ENCODE peak calls at places on chromosomes 4 and X, in six cellular contexts. One of them, this sample, is unnamed.

GRCh38 chr4:165207431-165208321 is at the start of gene KLHL2:
- DNase-seq in HepG2: peak
- DNase-seq in GM23338: peak
- DNase-seq in H1: peak
- DNase-seq in K562: peak
- DNase-seq in GM12878: no peak
- DNase-seq in this sample: peak

GRCh38 chrX:96715412-96715940 is 30.8 kb downstream of the DIAPH2 start:
- DNase-seq in HepG2: no peak
- DNase-seq in GM23338: no peak
- DNase-seq in H1: no peak
- DNase-seq in K562: no peak
- DNase-seq in GM12878: no peak
- DNase-seq in this sample: no peak

GRCh38 chrX:109393859-109394258 is 88.0 kb downstream of the GUCY2F start:
- DNase-seq in HepG2: no peak
- DNase-seq in GM23338: peak
- DNase-seq in H1: no peak
- DNase-seq in K562: peak
- DNase-seq in GM12878: no peak
- DNase-seq in this sample: peak

GRCh38 chrX:53316860-53317237 is 35.5 kb upstream of the IQSEC2 start:
- DNase-seq in HepG2: no peak
- DNase-seq in GM23338: no peak
- DNase-seq in H1: no peak
- DNase-seq in K562: no peak
- DNase-seq in GM12878: no peak
- DNase-seq in this sample: no peak

GRCh38 chr4:3375688-3376087 is 66.1 kb upstream of the HGFAC start:
- DNase-seq in HepG2: no peak
- DNase-seq in GM23338: no peak
- DNase-seq in H1: no peak
- DNase-seq in K562: no peak
- DNase-seq in GM12878: no peak
- DNase-seq in this sample: no peak

GRCh38 chr4:82900016-82900334 is 560 bp upstream of the THAP9 start:
- DNase-seq in HepG2: no peak
- DNase-seq in GM23338: peak
- DNase-seq in H1: no peak
- DNase-seq in K562: peak
- DNase-seq in GM12878: peak
- DNase-seq in this sample: no peak

GRCh38 chr4:146495277-146495676 is 26.5 kb downstream of the SLC10A7 start:
- DNase-seq in HepG2: peak
- DNase-seq in GM23338: no peak
- DNase-seq in H1: no peak
- DNase-seq in K562: no peak
- DNase-seq in GM12878: no peak
- DNase-seq in this sample: no peak

GRCh38 chr4:83075696-83076095 is 38.8 kb downstream of the PLAC8 start:
- DNase-seq in HepG2: no peak
- DNase-seq in GM23338: no peak
- DNase-seq in H1: no peak
- DNase-seq in K562: no peak
- DNase-seq in GM12878: no peak
- DNase-seq in this sample: no peak

GRCh38 chr4:5881340-5881739 is 11.5 kb downstream of the CRMP1 start:
- DNase-seq in HepG2: no peak
- DNase-seq in GM23338: peak
- DNase-seq in H1: no peak
- DNase-seq in K562: no peak
- DNase-seq in GM12878: no peak
- DNase-seq in this sample: no peak

GRCh38 chr4:84578540-84579409 is 4.2 kb upstream of the CDS1 start:
- DNase-seq in HepG2: peak
- DNase-seq in GM23338: peak
- DNase-seq in H1: no peak
- DNase-seq in K562: peak
- DNase-seq in GM12878: no peak
- DNase-seq in this sample: peak

GRCh38 chr4:144674711-144675110 is 28.8 kb downstream of the HHIP start:
- DNase-seq in HepG2: no peak
- DNase-seq in GM23338: peak
- DNase-seq in H1: no peak
- DNase-seq in K562: no peak
- DNase-seq in GM12878: no peak
- DNase-seq in this sample: no peak

GRCh38 chrX:44474410-44474809 is 68.2 kb downstream of the FUNDC1 start:
- DNase-seq in HepG2: no peak
- DNase-seq in GM23338: no peak
- DNase-seq in H1: no peak
- DNase-seq in K562: no peak
- DNase-seq in GM12878: no peak
- DNase-seq in this sample: no peak

GRCh38 chr4:128825226-128825625 is 15.7 kb downstream of the JADE1 start:
- DNase-seq in HepG2: no peak
- DNase-seq in GM23338: peak
- DNase-seq in H1: no peak
- DNase-seq in K562: peak
- DNase-seq in GM12878: no peak
- DNase-seq in this sample: no peak

GRCh38 chrX:134669378-134670098 is 11.3 kb upstream of the PLAC1 start:
- DNase-seq in HepG2: no peak
- DNase-seq in GM23338: no peak
- DNase-seq in H1: no peak
- DNase-seq in K562: no peak
- DNase-seq in GM12878: no peak
- DNase-seq in this sample: no peak

GRCh38 chr4:44145868-44146267 is 302.7 kb downstream of the KCTD8 start:
- DNase-seq in HepG2: no peak
- DNase-seq in GM23338: no peak
- DNase-seq in H1: no peak
- DNase-seq in K562: no peak
- DNase-seq in GM12878: no peak
- DNase-seq in this sample: no peak

GRCh38 chrX:82816572-82816971 is 691.5 kb upstream of the POU3F4 start:
- DNase-seq in HepG2: no peak
- DNase-seq in GM23338: no peak
- DNase-seq in H1: no peak
- DNase-seq in K562: no peak
- DNase-seq in GM12878: no peak
- DNase-seq in this sample: no peak

GRCh38 chrX:2284601-2285000 is 216.2 kb downstream of the DHRSX start:
- DNase-seq in HepG2: no peak
- DNase-seq in GM23338: no peak
- DNase-seq in H1: no peak
- DNase-seq in K562: no peak
- DNase-seq in GM12878: no peak
- DNase-seq in this sample: no peak

GRCh38 chr4:7777871-7778523 is 161.7 kb downstream of the AFAP1 start:
- DNase-seq in HepG2: no peak
- DNase-seq in GM23338: no peak
- DNase-seq in H1: no peak
- DNase-seq in K562: no peak
- DNase-seq in GM12878: no peak
- DNase-seq in this sample: no peak

GRCh38 chr4:24928708-24929107 is 15.9 kb upstream of the CCDC149 start:
- DNase-seq in HepG2: no peak
- DNase-seq in GM23338: no peak
- DNase-seq in H1: no peak
- DNase-seq in K562: no peak
- DNase-seq in GM12878: no peak
- DNase-seq in this sample: no peak

GRCh38 chr4:86442881-86443280 is 83.0 kb upstream of the MAPK10 start:
- DNase-seq in HepG2: no peak
- DNase-seq in GM23338: no peak
- DNase-seq in H1: no peak
- DNase-seq in K562: no peak
- DNase-seq in GM12878: no peak
- DNase-seq in this sample: no peak

GRCh38 chr4:3401436-3402171 is 40.2 kb upstream of the HGFAC start:
- DNase-seq in HepG2: no peak
- DNase-seq in GM23338: no peak
- DNase-seq in H1: no peak
- DNase-seq in K562: no peak
- DNase-seq in GM12878: no peak
- DNase-seq in this sample: no peak

DNA sequence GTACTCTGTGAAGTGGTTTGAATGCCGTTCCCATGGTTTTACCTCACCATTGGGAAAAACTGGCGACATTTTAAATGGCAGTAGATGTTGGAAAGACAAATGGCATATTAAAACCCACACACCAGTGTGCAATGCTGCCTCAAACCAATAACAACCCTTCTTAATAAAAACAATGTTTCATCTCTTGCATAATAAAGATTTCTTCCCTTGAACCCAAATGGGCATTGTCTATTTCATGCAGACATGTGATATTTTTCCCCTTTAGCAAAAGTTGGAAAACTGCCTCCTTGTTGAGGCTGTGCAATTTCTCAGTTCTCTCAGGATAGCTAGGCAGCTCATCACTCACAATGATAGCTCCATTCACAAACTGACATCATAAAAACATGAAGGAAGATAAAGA is 33.7 kb downstream of the GABRB1 start:
- DNase-seq in HepG2: no peak
- DNase-seq in GM23338: no peak
- DNase-seq in H1: no peak
- DNase-seq in K562: no peak
- DNase-seq in GM12878: no peak
- DNase-seq in this sample: no peak
- TF ChIP-seq CREB1 in HepG2: no peak
- TF ChIP-seq CREB1 in GM23338: no peak
- TF ChIP-seq CREB1 in H1: no peak
- TF ChIP-seq CREB1 in K562: no peak
- TF ChIP-seq CREB1 in GM12878: no peak
- TF ChIP-seq CREB1 in this sample: no peak

GRCh38 chrX:30504309-30504708 is 73.3 kb downstream of the TASL start:
- DNase-seq in HepG2: peak
- DNase-seq in GM23338: peak
- DNase-seq in H1: no peak
- DNase-seq in K562: peak
- DNase-seq in GM12878: peak
- DNase-seq in this sample: no peak
- TF ChIP-seq CREB1 in HepG2: no peak
- TF ChIP-seq CREB1 in GM23338: no peak
- TF ChIP-seq CREB1 in H1: no peak
- TF ChIP-seq CREB1 in K562: no peak
- TF ChIP-seq CREB1 in GM12878: no peak
- TF ChIP-seq CREB1 in this sample: no peak

GRCh38 chr4:28686618-28687017 is 1826.0 kb downstream of the STIM2 start:
- DNase-seq in HepG2: peak
- DNase-seq in GM23338: peak
- DNase-seq in H1: peak
- DNase-seq in K562: peak
- DNase-seq in GM12878: no peak
- DNase-seq in this sample: peak
- TF ChIP-seq CREB1 in HepG2: no peak
- TF ChIP-seq CREB1 in GM23338: no peak
- TF ChIP-seq CREB1 in H1: no peak
- TF ChIP-seq CREB1 in K562: no peak
- TF ChIP-seq CREB1 in GM12878: no peak
- TF ChIP-seq CREB1 in this sample: no peak

GRCh38 chrX:130857207-130857606 is 45.8 kb downstream of the ENOX2 start:
- DNase-seq in HepG2: no peak
- DNase-seq in GM23338: no peak
- DNase-seq in H1: no peak
- DNase-seq in K562: no peak
- DNase-seq in GM12878: no peak
- DNase-seq in this sample: no peak
- TF ChIP-seq CREB1 in HepG2: no peak
- TF ChIP-seq CREB1 in GM23338: no peak
- TF ChIP-seq CREB1 in H1: no peak
- TF ChIP-seq CREB1 in K562: no peak
- TF ChIP-seq CREB1 in GM12878: no peak
- TF ChIP-seq CREB1 in this sample: no peak

GRCh38 chr4:176549161-176549865 is 229.5 kb downstream of the SPCS3 start:
- DNase-seq in HepG2: no peak
- DNase-seq in GM23338: no peak
- DNase-seq in H1: no peak
- DNase-seq in K562: no peak
- DNase-seq in GM12878: no peak
- DNase-seq in this sample: no peak
- TF ChIP-seq CREB1 in HepG2: no peak
- TF ChIP-seq CREB1 in GM23338: no peak
- TF ChIP-seq CREB1 in H1: no peak
- TF ChIP-seq CREB1 in K562: no peak
- TF ChIP-seq CREB1 in GM12878: no peak
- TF ChIP-seq CREB1 in this sample: no peak

DNA sequence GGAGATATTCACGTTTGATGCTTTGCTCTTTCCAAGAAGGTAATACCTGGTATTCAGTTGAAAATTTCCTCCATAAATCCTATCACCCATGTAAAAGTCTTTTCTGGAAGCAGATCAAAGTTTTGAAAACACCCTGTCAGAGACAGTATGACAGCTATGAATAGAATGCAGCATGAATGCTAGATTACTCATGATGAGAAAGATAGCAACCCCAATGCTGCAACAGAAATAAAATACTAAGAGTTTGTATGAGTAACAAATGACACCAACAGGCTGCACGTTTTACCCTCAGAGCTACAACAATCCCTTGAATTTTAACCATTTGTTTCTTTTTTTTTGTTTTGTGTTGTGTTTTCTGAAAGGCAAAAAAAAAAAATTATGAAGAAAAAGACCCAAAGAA is 108.6 kb downstream of the ARHGAP6 start:
- DNase-seq in HepG2: no peak
- DNase-seq in GM23338: no peak
- DNase-seq in H1: no peak
- DNase-seq in K562: no peak
- DNase-seq in GM12878: no peak
- DNase-seq in this sample: no peak
- TF ChIP-seq CREB1 in HepG2: no peak
- TF ChIP-seq CREB1 in GM23338: no peak
- TF ChIP-seq CREB1 in H1: no peak
- TF ChIP-seq CREB1 in K562: no peak
- TF ChIP-seq CREB1 in GM12878: no peak
- TF ChIP-seq CREB1 in this sample: no peak

DNA sequence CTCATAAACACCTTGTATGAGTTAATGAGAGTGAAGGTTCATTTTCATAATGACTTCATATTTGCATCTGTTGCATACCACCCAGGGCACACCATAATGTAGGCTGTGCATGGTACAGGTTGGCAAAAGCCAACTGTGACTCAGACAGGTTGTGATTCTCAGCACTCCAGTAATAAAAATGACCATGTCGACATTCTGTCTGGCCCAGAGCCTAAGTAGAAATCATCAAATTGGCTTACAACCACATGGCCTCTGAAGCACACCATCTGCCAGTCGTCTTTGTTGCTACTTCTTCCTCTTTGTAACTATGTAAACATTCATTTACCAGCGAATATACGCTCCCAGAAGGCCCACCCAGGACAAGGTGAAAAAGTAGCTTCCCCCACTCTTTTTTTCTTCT is 459.5 kb downstream of the GASK1B start:
- DNase-seq in HepG2: no peak
- DNase-seq in GM23338: no peak
- DNase-seq in H1: no peak
- DNase-seq in K562: no peak
- DNase-seq in GM12878: no peak
- DNase-seq in this sample: no peak
- TF ChIP-seq CREB1 in HepG2: no peak
- TF ChIP-seq CREB1 in GM23338: no peak
- TF ChIP-seq CREB1 in H1: no peak
- TF ChIP-seq CREB1 in K562: no peak
- TF ChIP-seq CREB1 in GM12878: no peak
- TF ChIP-seq CREB1 in this sample: no peak

GRCh38 chr4:41540687-41541086 is 2.7 kb downstream of the LIMCH1 start:
- DNase-seq in HepG2: no peak
- DNase-seq in GM23338: no peak
- DNase-seq in H1: no peak
- DNase-seq in K562: no peak
- DNase-seq in GM12878: no peak
- DNase-seq in this sample: no peak
- TF ChIP-seq CREB1 in HepG2: no peak
- TF ChIP-seq CREB1 in GM23338: no peak
- TF ChIP-seq CREB1 in H1: no peak
- TF ChIP-seq CREB1 in K562: no peak
- TF ChIP-seq CREB1 in GM12878: no peak
- TF ChIP-seq CREB1 in this sample: no peak